ENCODE peak calls at places on chromosomes 5 and 9, in eight cellular contexts. One of them, this sample, is unnamed. For H3K36me3, the result is how much of the 10 kb centered on the place peaks cover.

GRCh38 chr9:26723486-26723885 is 169.1 kb downstream of the CAAP1 start:
- DNase-seq in prostate gland: no peak
- DNase-seq in endodermal cell: peak
- DNase-seq in heart right ventricle: no peak
- DNase-seq in tibial artery: no peak
- DNase-seq in kidney: no peak
- DNase-seq in GM23338: peak
- DNase-seq in pancreas: peak
- DNase-seq in this sample: peak

GRCh38 chr5:51838459-51839253 is 455.4 kb downstream of the ISL1 start:
- DNase-seq in endodermal cell: no peak
- DNase-seq in GM23338: no peak
- DNase-seq in tibial artery: no peak
- DNase-seq in prostate gland: no peak
- DNase-seq in kidney: no peak
- DNase-seq in pancreas: no peak
- DNase-seq in heart right ventricle: no peak
- DNase-seq in this sample: no peak

GRCh38 chr5:114782869-114783268 is 386.8 kb downstream of the TRIM36 start:
- DNase-seq in pancreas: peak
- DNase-seq in heart right ventricle: peak
- DNase-seq in endodermal cell: peak
- DNase-seq in prostate gland: no peak
- DNase-seq in GM23338: peak
- DNase-seq in kidney: no peak
- DNase-seq in tibial artery: peak
- DNase-seq in this sample: peak

GRCh38 chr5:81854915-81855314 is 104.0 kb upstream of the SSBP2 start:
- DNase-seq in kidney: no peak
- DNase-seq in tibial artery: no peak
- DNase-seq in pancreas: no peak
- DNase-seq in GM23338: no peak
- DNase-seq in heart right ventricle: no peak
- DNase-seq in endodermal cell: no peak
- DNase-seq in prostate gland: no peak
- DNase-seq in this sample: no peak

GRCh38 chr5:168128154-168128553 is 163.3 kb upstream of the WWC1 start:
- DNase-seq in GM23338: no peak
- DNase-seq in tibial artery: no peak
- DNase-seq in endodermal cell: no peak
- DNase-seq in prostate gland: no peak
- DNase-seq in pancreas: no peak
- DNase-seq in heart right ventricle: no peak
- DNase-seq in kidney: no peak
- DNase-seq in this sample: no peak

GRCh38 chr5:135458921-135459331 is 6.8 kb upstream of the TIFAB start:
- DNase-seq in heart right ventricle: no peak
- DNase-seq in kidney: peak
- DNase-seq in tibial artery: no peak
- DNase-seq in endodermal cell: no peak
- DNase-seq in prostate gland: no peak
- DNase-seq in GM23338: no peak
- DNase-seq in pancreas: peak
- DNase-seq in this sample: no peak

GRCh38 chr5:50302815-50303490 is 138.1 kb downstream of the EMB start:
- DNase-seq in pancreas: no peak
- DNase-seq in tibial artery: no peak
- DNase-seq in kidney: no peak
- DNase-seq in endodermal cell: no peak
- DNase-seq in heart right ventricle: no peak
- DNase-seq in prostate gland: no peak
- DNase-seq in GM23338: no peak
- DNase-seq in this sample: no peak

GRCh38 chr9:116842658-116843057 is 155.6 kb downstream of the TRIM32 start:
- DNase-seq in endodermal cell: peak
- DNase-seq in pancreas: no peak
- DNase-seq in GM23338: peak
- DNase-seq in heart right ventricle: no peak
- DNase-seq in tibial artery: no peak
- DNase-seq in prostate gland: no peak
- DNase-seq in kidney: no peak
- DNase-seq in this sample: peak

GRCh38 chr5:119951330-119951934 is 322.1 kb downstream of the FAM170A start:
- DNase-seq in heart right ventricle: no peak
- DNase-seq in pancreas: no peak
- DNase-seq in prostate gland: peak
- DNase-seq in GM23338: peak
- DNase-seq in kidney: no peak
- DNase-seq in tibial artery: no peak
- DNase-seq in endodermal cell: peak
- DNase-seq in this sample: no peak

GRCh38 chr9:82606761-82607382 is 456.1 kb downstream of the RASEF start:
- DNase-seq in GM23338: peak
- DNase-seq in heart right ventricle: peak
- DNase-seq in tibial artery: no peak
- DNase-seq in endodermal cell: peak
- DNase-seq in prostate gland: peak
- DNase-seq in pancreas: no peak
- DNase-seq in kidney: no peak
- DNase-seq in this sample: peak

GRCh38 chr5:419970-420369 is 23.0 kb upstream of the EXOC3 start:
- DNase-seq in GM23338: no peak
- DNase-seq in prostate gland: no peak
- DNase-seq in endodermal cell: peak
- DNase-seq in tibial artery: no peak
- DNase-seq in pancreas: no peak
- DNase-seq in heart right ventricle: no peak
- DNase-seq in kidney: no peak
- DNase-seq in this sample: peak

GRCh38 chr9:113480612-113481011 is 17.1 kb downstream of the RGS3 start:
- DNase-seq in pancreas: no peak
- DNase-seq in prostate gland: no peak
- DNase-seq in heart right ventricle: no peak
- DNase-seq in tibial artery: no peak
- DNase-seq in GM23338: no peak
- DNase-seq in endodermal cell: peak
- DNase-seq in kidney: no peak
- DNase-seq in this sample: no peak

GRCh38 chr9:127015926-127016512 is 101.4 kb downstream of the RALGPS1 start:
- DNase-seq in heart right ventricle: no peak
- DNase-seq in tibial artery: no peak
- DNase-seq in GM23338: no peak
- DNase-seq in kidney: no peak
- DNase-seq in prostate gland: no peak
- DNase-seq in endodermal cell: no peak
- DNase-seq in pancreas: no peak
- DNase-seq in this sample: no peak

GRCh38 chr5:80191991-80192398 is 63.9 kb downstream of the SERINC5 start:
- DNase-seq in prostate gland: no peak
- DNase-seq in pancreas: no peak
- DNase-seq in tibial artery: no peak
- DNase-seq in endodermal cell: peak
- DNase-seq in kidney: peak
- DNase-seq in GM23338: peak
- DNase-seq in heart right ventricle: peak
- DNase-seq in this sample: no peak

GRCh38 chr5:153352685-153353219 is 137.7 kb upstream of the GRIA1 start:
- DNase-seq in kidney: no peak
- DNase-seq in pancreas: no peak
- DNase-seq in GM23338: no peak
- DNase-seq in endodermal cell: no peak
- DNase-seq in tibial artery: no peak
- DNase-seq in prostate gland: no peak
- DNase-seq in heart right ventricle: no peak
- DNase-seq in this sample: no peak

GRCh38 chr5:145237843-145238242 is 597.3 kb downstream of the PRELID2 start:
- DNase-seq in tibial artery: no peak
- DNase-seq in GM23338: peak
- DNase-seq in endodermal cell: peak
- DNase-seq in kidney: no peak
- DNase-seq in heart right ventricle: no peak
- DNase-seq in prostate gland: peak
- DNase-seq in pancreas: no peak
- DNase-seq in this sample: peak

GRCh38 chr5:74406844-74407243 is 233.7 kb downstream of the ENC1 start:
- DNase-seq in tibial artery: peak
- DNase-seq in prostate gland: no peak
- DNase-seq in kidney: no peak
- DNase-seq in GM23338: no peak
- DNase-seq in heart right ventricle: no peak
- DNase-seq in endodermal cell: no peak
- DNase-seq in pancreas: no peak
- DNase-seq in this sample: no peak

GRCh38 chr5:74402553-74402952 is 238.0 kb downstream of the ENC1 start:
- DNase-seq in endodermal cell: no peak
- DNase-seq in tibial artery: no peak
- DNase-seq in pancreas: no peak
- DNase-seq in GM23338: no peak
- DNase-seq in prostate gland: no peak
- DNase-seq in heart right ventricle: no peak
- DNase-seq in kidney: no peak
- DNase-seq in this sample: no peak

GRCh38 chr5:74403771-74404170 is 236.8 kb downstream of the ENC1 start:
- DNase-seq in GM23338: no peak
- DNase-seq in prostate gland: no peak
- DNase-seq in pancreas: no peak
- DNase-seq in tibial artery: no peak
- DNase-seq in endodermal cell: no peak
- DNase-seq in kidney: no peak
- DNase-seq in heart right ventricle: no peak
- DNase-seq in this sample: no peak

GRCh38 chr5:74401566-74402320 is 238.8 kb downstream of the ENC1 start:
- DNase-seq in heart right ventricle: no peak
- DNase-seq in tibial artery: no peak
- DNase-seq in kidney: no peak
- DNase-seq in endodermal cell: no peak
- DNase-seq in GM23338: no peak
- DNase-seq in pancreas: no peak
- DNase-seq in prostate gland: no peak
- DNase-seq in this sample: no peak

DNA sequence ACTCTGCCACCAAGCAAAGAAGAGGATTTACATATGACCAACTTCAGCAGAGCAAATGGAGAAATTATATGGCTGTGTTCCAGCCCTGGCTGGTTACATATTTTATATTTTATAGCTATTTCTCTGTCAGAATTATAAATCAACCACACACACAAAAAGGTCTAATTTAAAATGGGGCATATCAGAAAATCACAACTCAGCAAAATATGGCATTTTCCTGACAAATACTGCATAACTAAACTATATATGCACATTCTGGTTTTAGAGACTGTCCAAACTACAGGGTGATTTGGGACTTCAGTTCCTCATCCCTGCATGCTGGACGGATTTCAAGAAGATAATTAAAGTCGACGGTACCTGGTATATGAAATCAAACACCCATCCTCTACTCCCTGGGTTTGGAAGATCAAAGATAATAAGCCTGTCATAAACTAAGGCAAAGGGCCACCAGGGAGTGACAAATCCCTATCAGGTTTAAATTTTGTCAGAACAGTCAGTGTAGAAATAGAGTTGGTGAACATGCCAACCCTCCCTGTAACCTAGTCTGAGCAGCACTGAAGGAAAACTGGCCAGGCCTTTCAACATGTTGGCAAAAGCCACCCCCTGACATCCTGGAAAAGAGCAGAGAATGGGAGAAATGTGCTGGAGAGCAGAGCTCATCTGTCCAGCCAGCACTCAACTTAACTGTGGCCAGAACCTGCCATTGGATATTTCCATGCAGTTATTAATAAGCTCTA is 235.8 kb downstream of the ENC1 start:
- DNase-seq in prostate gland: no peak
- DNase-seq in GM23338: no peak
- DNase-seq in heart right ventricle: no peak
- DNase-seq in pancreas: no peak
- DNase-seq in kidney: no peak
- DNase-seq in endodermal cell: no peak
- DNase-seq in tibial artery: peak
- DNase-seq in this sample: no peak
- H3K36me3 ChIP-seq in prostate gland: under half
- H3K36me3 ChIP-seq in GM23338: under half
- H3K36me3 ChIP-seq in heart right ventricle: under half
- H3K36me3 ChIP-seq in pancreas: under half
- H3K36me3 ChIP-seq in kidney: under half
- H3K36me3 ChIP-seq in endodermal cell: under half
- H3K36me3 ChIP-seq in tibial artery: under half
- H3K36me3 ChIP-seq in this sample: under half

DNA sequence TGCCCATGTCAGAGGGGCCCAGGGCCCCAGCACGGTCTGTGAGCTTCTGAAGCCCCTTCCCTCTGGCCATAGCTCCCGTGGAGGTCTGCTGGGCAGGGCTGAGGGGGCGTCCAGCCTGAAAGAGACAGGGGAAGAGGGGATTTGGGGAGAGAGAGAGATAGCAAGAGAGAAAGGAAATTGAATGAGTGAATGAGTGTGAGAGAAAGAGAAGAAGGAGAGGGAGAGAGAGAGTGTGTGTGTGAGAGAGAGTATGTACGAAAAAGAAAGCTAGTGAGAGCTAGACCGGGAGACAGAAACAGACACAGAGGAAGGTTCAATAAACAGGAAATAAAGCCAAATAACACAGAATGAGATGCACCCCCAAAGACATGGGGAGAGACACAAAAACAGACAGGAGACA is 37.4 kb downstream of the PAX5 start:
- DNase-seq in prostate gland: no peak
- DNase-seq in heart right ventricle: no peak
- DNase-seq in kidney: no peak
- DNase-seq in endodermal cell: no peak
- DNase-seq in pancreas: no peak
- DNase-seq in GM23338: no peak
- DNase-seq in tibial artery: no peak
- DNase-seq in this sample: no peak
- H3K4me3 ChIP-seq in prostate gland: no peak
- H3K4me3 ChIP-seq in heart right ventricle: no peak
- H3K4me3 ChIP-seq in kidney: no peak
- H3K4me3 ChIP-seq in endodermal cell: no peak
- H3K4me3 ChIP-seq in pancreas: no peak
- H3K4me3 ChIP-seq in GM23338: no peak
- H3K4me3 ChIP-seq in tibial artery: no peak
- H3K4me3 ChIP-seq in this sample: no peak

DNA sequence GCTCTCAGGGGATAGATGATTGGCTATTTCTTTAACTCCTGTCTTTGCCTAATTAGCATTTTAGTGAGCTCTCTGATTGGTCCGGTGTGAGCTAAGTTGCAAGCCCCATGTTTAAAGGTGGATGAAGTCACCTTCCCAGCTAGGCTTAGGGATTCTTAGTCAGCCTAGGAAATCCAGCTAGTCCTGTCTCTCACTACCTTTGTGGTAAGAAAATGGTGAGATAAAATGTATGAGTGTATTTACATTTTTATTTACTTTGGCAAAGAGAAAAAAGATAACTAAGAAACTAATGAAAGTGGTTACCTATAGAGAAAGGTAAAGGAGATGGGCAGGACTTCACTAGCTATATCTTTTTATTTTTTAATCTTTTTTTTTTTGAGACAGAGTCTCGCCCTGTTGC is 146.8 kb downstream of the RFK start:
- DNase-seq in heart right ventricle: no peak
- DNase-seq in GM23338: no peak
- DNase-seq in endodermal cell: no peak
- DNase-seq in kidney: no peak
- DNase-seq in prostate gland: no peak
- DNase-seq in tibial artery: no peak
- DNase-seq in pancreas: no peak
- DNase-seq in this sample: no peak
- H3K36me3 ChIP-seq in heart right ventricle: under half
- H3K36me3 ChIP-seq in GM23338: under half
- H3K36me3 ChIP-seq in endodermal cell: under half
- H3K36me3 ChIP-seq in kidney: under half
- H3K36me3 ChIP-seq in prostate gland: under half
- H3K36me3 ChIP-seq in tibial artery: under half
- H3K36me3 ChIP-seq in pancreas: under half
- H3K36me3 ChIP-seq in this sample: under half

GRCh38 chr5:172114875-172115422 is 73.1 kb downstream of the STK10 start:
- DNase-seq in endodermal cell: no peak
- DNase-seq in prostate gland: no peak
- DNase-seq in heart right ventricle: peak
- DNase-seq in kidney: peak
- DNase-seq in pancreas: no peak
- DNase-seq in GM23338: peak
- DNase-seq in tibial artery: peak
- DNase-seq in this sample: peak
- H3K4me3 ChIP-seq in endodermal cell: no peak
- H3K4me3 ChIP-seq in prostate gland: no peak
- H3K4me3 ChIP-seq in heart right ventricle: no peak
- H3K4me3 ChIP-seq in kidney: no peak
- H3K4me3 ChIP-seq in pancreas: no peak
- H3K4me3 ChIP-seq in GM23338: no peak
- H3K4me3 ChIP-seq in tibial artery: no peak
- H3K4me3 ChIP-seq in this sample: no peak

This sample was measured in H7.